ENCODE peak calls at places on chromosomes 16 and 17, in four cellular contexts. C is KBM-7; S is naive thymus-derived CD4-positive, alpha-beta T cell; E is M059J. U is an unnamed sample.

GRCh38 chr16:35631261-35631945 is 2172.0 kb downstream of the TP53TG3F start:
- DNase-seq in E (no peak), S (no peak), C (no peak), U (no peak)

GRCh38 chr17:5785867-5786509 is 201.7 kb upstream of the NLRP1 start:
- DNase-seq in S (no peak), C (no peak), E (peak), U (no peak)

GRCh38 chr16:27676807-27677206 is 126.9 kb downstream of the KATNIP start:
- DNase-seq in C (no peak), E (peak), S (no peak), U (no peak)

GRCh38 chr17:41992576-41992975 is 24.7 kb downstream of the DNAJC7 start:
- DNase-seq in S (no peak), E (no peak), C (no peak), U (no peak)

GRCh38 chr17:83151442-83152220 is 72.2 kb downstream of the METRNL start:
- DNase-seq in C (no peak), E (no peak), S (no peak), U (no peak)

GRCh38 chr17:37273419-37274051 is 102.2 kb upstream of the C17orf78 start:
- DNase-seq in S (no peak), E (no peak), C (no peak), U (peak)

GRCh38 chr17:9998060-9998459 is 93.0 kb upstream of the RCVRN start:
- DNase-seq in E (no peak), C (no peak), S (no peak), U (no peak)

GRCh38 chr17:48841395-48841831 is 10.6 kb downstream of the CALCOCO2 start:
- DNase-seq in S (peak), C (peak), E (peak), U (peak)

GRCh38 chr17:43530303-43531081 is 15.6 kb downstream of the ETV4 start:
- DNase-seq in C (no peak), S (no peak), E (peak), U (no peak)

GRCh38 chr16:12655530-12655929 is 148.2 kb downstream of the CPPED1 start:
- DNase-seq in C (no peak), E (no peak), S (no peak), U (no peak)

GRCh38 chr16:19093631-19094541 is 19.9 kb upstream of the ITPRIPL2 start:
- DNase-seq in C (no peak), S (no peak), E (no peak), U (no peak)

GRCh38 chr16:4293822-4294457 is 21.1 kb upstream of the TFAP4 start:
- DNase-seq in S (no peak), E (peak), C (no peak), U (no peak)

GRCh38 chr17:83053779-83054451 is 25.5 kb upstream of the METRNL start:
- DNase-seq in E (no peak), S (no peak), C (peak), U (no peak)

GRCh38 chr17:40382251-40382650 is 17.7 kb upstream of the GJD3 start:
- DNase-seq in C (no peak), S (no peak), E (no peak), U (no peak)

GRCh38 chr16:73274140-73274539 is 226.2 kb upstream of the ZFHX3 start:
- DNase-seq in E (no peak), C (no peak), S (no peak), U (no peak)

GRCh38 chr17:56982312-56982711 is 4.4 kb downstream of the SCPEP1 start:
- DNase-seq in S (no peak), C (no peak), E (no peak), U (no peak)

GRCh38 chr16:48611329-48612137 is 1.6 kb upstream of the N4BP1 start:
- DNase-seq in E (no peak), C (peak), S (peak), U (peak)

GRCh38 chr17:31900877-31901276 is 631 bp downstream of the UTP6 start:
- DNase-seq in E (peak), S (no peak), C (peak), U (peak)

GRCh38 chr16:88541109-88541508 is 29.1 kb upstream of the ZC3H18 start:
- DNase-seq in C (no peak), S (no peak), E (no peak), U (no peak)

GRCh38 chr16:1721372-1721771 is 15.4 kb downstream of the MAPK8IP3 start:
- DNase-seq in E (no peak), S (no peak), C (no peak), U (no peak)

GRCh38 chr17:30956764-30957374 is 14.0 kb upstream of the RNF135 start:
- DNase-seq in C (no peak), S (no peak), E (no peak), U (no peak)

GRCh38 chr17:81027591-81028505 is 7.1 kb upstream of the BAIAP2 start:
- DNase-seq in C (no peak), S (no peak), E (no peak), U (no peak)

GRCh38 chr16:67968440-67969285 is at the start of gene SLC12A4:
- DNase-seq in S (peak), C (peak), E (peak), U (peak)

GRCh38 chr17:77410470-77410869 is 269.7 kb downstream of the SEC14L1 start:
- DNase-seq in E (no peak), C (no peak), S (no peak), U (no peak)

GRCh38 chr17:83183951-83184506 is 104.6 kb downstream of the METRNL start:
- DNase-seq in C (no peak), E (no peak), S (no peak), U (no peak)

GRCh38 chr17:28199115-28199514 is 119.9 kb upstream of the TMEM97 start:
- DNase-seq in S (no peak), E (no peak), C (no peak), U (no peak)

GRCh38 chr16:86706726-86707125 is 128.4 kb downstream of the FOXL1 start:
- DNase-seq in C (no peak), E (no peak), S (no peak), U (no peak)

GRCh38 chr17:75635610-75636202 is 2.5 kb downstream of the SMIM5 start:
- DNase-seq in C (no peak), S (no peak), E (no peak), U (no peak)

GRCh38 chr17:2018716-2019490 is 6.2 kb downstream of the RTN4RL1 start:
- DNase-seq in C (no peak), S (no peak), E (no peak), U (no peak)

GRCh38 chr16:89712476-89712805 is 8.3 kb downstream of the VPS9D1 start:
- DNase-seq in C (no peak), E (no peak), S (no peak), U (no peak)

GRCh38 chr16:57365826-57366536 is 6.3 kb upstream of the CX3CL1 start:
- DNase-seq in E (no peak), C (no peak), S (no peak), U (no peak)

GRCh38 chr17:72122002-72122310 is 1.1 kb downstream of the SOX9 start:
- DNase-seq in C (no peak), S (no peak), E (no peak), U (no peak)

GRCh38 chr16:56266981-56267607 is 75.8 kb downstream of the GNAO1 start:
- DNase-seq in S (no peak), E (peak), C (no peak), U (no peak)

GRCh38 chr16:17450291-17450690 is 20.5 kb downstream of the XYLT1 start:
- DNase-seq in S (no peak), C (no peak), E (no peak), U (no peak)

GRCh38 chr16:52592216-52592592 is 45.3 kb upstream of the TOX3 start:
- DNase-seq in S (no peak), E (no peak), C (no peak), U (no peak)

GRCh38 chr17:28033972-28034714 is 8.3 kb upstream of the NLK start:
- DNase-seq in E (peak), S (no peak), C (peak), U (no peak)

U was measured in CD4-positive, CD25-positive, alpha-beta regulatory T cell.